ENCODE peak calls at places on chromosomes 6 and 20, in ten cellular contexts. P is pancreas, D is psoas muscle, Y is ovary, Z is H1, E is Karpas-422, T is A549, N is prostate gland, X is endodermal cell, F is PC-3. A is an unnamed sample. For H3K9me3, the result is how much of the 10 kb centered on the place peaks cover.

GRCh38 chr20:47284373-47284772 is 72.1 kb downstream of the ZMYND8 start:
- DNase-seq in T (no peak), E (no peak), X (no peak), D (no peak), Z (no peak), F (no peak), P (no peak), N (no peak), Y (no peak), A (no peak)

GRCh38 chr6:128487746-128488145 is 32.7 kb downstream of the PTPRK start:
- DNase-seq in T (no peak), Z (no peak), P (no peak), E (no peak), X (no peak), N (no peak), F (no peak), D (no peak), Y (no peak), A (no peak)

GRCh38 chr6:161009991-161010390 is 18.4 kb downstream of the MAP3K4 start:
- DNase-seq in N (no peak), Z (no peak), D (no peak), T (no peak), F (no peak), E (no peak), P (no peak), Y (no peak), X (no peak), A (no peak)

GRCh38 chr6:86832686-86833085 is 104.6 kb upstream of the HTR1E start:
- DNase-seq in X (no peak), Z (no peak), N (no peak), D (no peak), P (no peak), F (no peak), T (no peak), E (no peak), Y (no peak), A (no peak)

GRCh38 chr20:24402234-24402633 is 67.2 kb upstream of the SYNDIG1 start:
- DNase-seq in E (no peak), P (no peak), X (no peak), D (no peak), Z (no peak), F (no peak), T (no peak), Y (no peak), N (no peak), A (no peak)

GRCh38 chr6:144311361-144311760 is 26.2 kb downstream of the UTRN start:
- DNase-seq in D (no peak), Y (no peak), F (no peak), X (no peak), Z (no peak), N (no peak), T (no peak), E (peak), P (no peak), A (no peak)

GRCh38 chr6:121748376-121748775 is 312.9 kb downstream of the GJA1 start:
- DNase-seq in P (no peak), Y (no peak), T (no peak), N (no peak), E (no peak), D (no peak), X (no peak), F (peak), Z (no peak), A (no peak)

GRCh38 chr6:161954077-161954476 is 680.2 kb upstream of the AGPAT4 start:
- DNase-seq in F (no peak), E (no peak), X (no peak), T (no peak), D (no peak), Z (no peak), N (no peak), Y (no peak), P (no peak), A (no peak)

GRCh38 chr20:251352-251751 is 6.2 kb upstream of the DEFB132 start:
- DNase-seq in E (no peak), Y (no peak), D (no peak), F (no peak), T (no peak), X (no peak), Z (no peak), N (no peak), P (no peak), A (no peak)

GRCh38 chr6:158894192-158894591 is 75.0 kb upstream of the EZR start:
- DNase-seq in Z (no peak), Y (no peak), T (peak), N (no peak), X (peak), E (no peak), F (peak), P (no peak), D (no peak), A (no peak)

GRCh38 chr20:43843096-43843964 is 71.3 kb upstream of the TOX2 start:
- DNase-seq in F (peak), Y (no peak), E (no peak), D (no peak), P (no peak), T (no peak), N (no peak), Z (peak), X (no peak), A (no peak)

GRCh38 chr20:43846516-43846905 is 68.1 kb upstream of the TOX2 start:
- DNase-seq in Z (peak), T (no peak), E (no peak), Y (no peak), X (no peak), N (no peak), F (no peak), P (no peak), D (no peak), A (no peak)

GRCh38 chr20:43842126-43843020 is 72.3 kb upstream of the TOX2 start:
- DNase-seq in T (no peak), F (no peak), P (no peak), Z (peak), Y (no peak), E (no peak), X (no peak), N (no peak), D (no peak), A (no peak)

GRCh38 chr20:43844778-43845614 is 69.7 kb upstream of the TOX2 start:
- DNase-seq in N (no peak), F (peak), D (no peak), Z (peak), E (peak), T (no peak), P (no peak), X (no peak), Y (no peak), A (no peak)

GRCh38 chr20:43843965-43844660 is 70.5 kb upstream of the TOX2 start:
- DNase-seq in T (no peak), Y (no peak), E (no peak), D (no peak), X (no peak), Z (peak), F (no peak), N (no peak), P (no peak), A (no peak)
- H3K4me3 ChIP-seq in T (no peak), Y (no peak), E (no peak), D (no peak), X (no peak), Z (no peak), F (no peak), N (no peak), P (no peak), A (no peak)

DNA sequence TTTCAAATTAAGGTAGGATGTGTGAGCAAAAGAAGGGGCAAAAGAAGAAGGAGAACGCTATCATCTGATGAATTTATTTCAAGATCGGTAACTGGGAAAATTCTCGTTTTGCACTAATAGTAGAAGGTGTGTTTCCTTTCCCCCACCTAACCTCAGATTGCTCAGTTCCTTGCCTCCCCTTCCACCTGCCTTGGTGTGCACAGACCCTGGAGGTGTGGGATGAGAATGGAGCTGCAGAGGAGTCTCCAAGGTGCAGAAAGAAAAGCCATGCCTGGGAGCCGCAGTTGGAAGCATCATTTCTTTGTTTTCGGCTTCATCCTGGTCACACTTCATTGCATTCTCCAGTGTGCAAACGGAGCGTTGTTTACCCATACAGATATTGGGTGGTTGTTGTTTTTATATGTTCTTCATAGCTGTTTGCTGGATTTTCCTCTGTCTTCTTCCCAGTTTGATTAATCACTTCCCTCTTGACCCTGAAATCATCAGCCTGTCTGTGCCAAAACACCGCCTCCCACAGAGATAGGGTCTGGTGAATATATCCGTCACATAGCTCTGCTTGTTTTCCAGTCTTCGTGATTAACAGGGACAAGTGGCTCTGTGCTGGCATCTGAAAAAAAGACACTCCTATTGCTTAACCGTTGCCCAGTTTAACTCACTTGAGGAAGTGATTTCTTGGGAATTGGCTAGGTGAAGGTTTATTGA is 40.2 kb upstream of the NEDD9 start:
- DNase-seq in E (no peak), D (no peak), F (peak), T (peak), N (no peak), Z (no peak), Y (no peak), X (no peak), P (no peak), A (no peak)
- H3K27ac ChIP-seq in E (no peak), D (no peak), F (peak), T (peak), N (no peak), Z (no peak), Y (no peak), X (no peak), P (no peak), A (no peak)

DNA sequence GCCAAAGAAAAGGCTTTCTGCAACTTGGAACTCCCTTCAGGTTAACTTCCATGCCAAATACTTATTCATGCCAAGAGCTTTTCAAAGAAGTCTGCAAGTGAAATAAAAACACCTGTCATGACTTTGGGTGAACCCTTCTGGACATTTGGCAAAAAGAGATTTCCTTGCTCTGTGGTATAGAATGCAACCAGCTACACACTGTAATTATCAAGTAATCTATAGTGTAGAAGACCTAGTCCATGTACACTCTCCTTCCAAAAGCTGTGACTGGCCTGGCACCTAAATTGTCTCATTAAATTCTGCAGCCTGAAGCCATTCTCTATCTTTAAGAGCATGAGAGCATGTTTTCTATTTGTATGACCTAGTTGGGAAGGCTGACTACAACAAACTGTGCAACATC is 232.2 kb downstream of the COL12A1 start:
- DNase-seq in E (no peak), Y (no peak), T (no peak), P (no peak), D (no peak), X (no peak), N (no peak), F (no peak), Z (no peak), A (no peak)
- H3K9me3 ChIP-seq in E (under half), Y (under half), T (under half), P (under half), D (under half), X (under half), N (under half), F (under half), Z (under half), A (under half)

GRCh38 chr6:71476371-71476770 is 187.8 kb downstream of the OGFRL1 start:
- DNase-seq in P (no peak), F (no peak), Y (no peak), N (no peak), T (no peak), D (no peak), X (no peak), E (no peak), Z (no peak), A (no peak)

GRCh38 chr6:71480577-71480976 is 192.0 kb downstream of the OGFRL1 start:
- DNase-seq in T (no peak), F (no peak), E (no peak), Y (no peak), D (no peak), P (no peak), N (no peak), X (no peak), Z (no peak), A (no peak)

GRCh38 chr6:71478834-71479541 is 190.4 kb downstream of the OGFRL1 start:
- DNase-seq in Y (no peak), X (no peak), N (no peak), P (no peak), T (no peak), E (no peak), D (no peak), F (peak), Z (no peak), A (no peak)

GRCh38 chr6:71473908-71474307 is 185.3 kb downstream of the OGFRL1 start:
- DNase-seq in P (no peak), X (no peak), D (peak), E (no peak), F (peak), Y (no peak), T (no peak), N (no peak), Z (no peak), A (peak)

GRCh38 chr6:71476872-71477271 is 188.3 kb downstream of the OGFRL1 start:
- DNase-seq in Z (no peak), T (no peak), D (no peak), E (no peak), N (no peak), F (no peak), Y (no peak), X (no peak), P (no peak), A (no peak)
- H3K4me3 ChIP-seq in Z (no peak), T (no peak), D (no peak), E (no peak), N (no peak), F (no peak), Y (no peak), X (no peak), P (no peak), A (no peak)

DNA sequence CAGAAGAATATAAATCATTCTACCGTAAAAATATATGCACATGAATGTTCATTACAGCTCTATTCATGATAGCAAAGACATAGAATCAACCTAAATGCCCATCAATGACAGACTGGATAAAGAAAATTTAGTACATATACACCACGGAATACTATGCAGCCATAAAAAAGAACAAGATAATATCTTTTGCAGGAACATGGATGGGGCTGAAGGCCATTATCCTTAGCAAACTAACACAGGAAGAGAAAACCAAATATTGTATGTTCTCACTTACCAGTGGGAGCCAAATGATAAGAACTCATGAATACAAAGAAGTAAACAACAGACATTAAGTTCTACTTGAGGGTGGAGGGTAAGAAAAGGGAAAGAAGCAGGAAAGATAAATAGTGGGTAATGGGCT is 8.4 kb downstream of the KHDC1L start:
- DNase-seq in X (no peak), P (no peak), F (no peak), D (no peak), Z (no peak), T (no peak), E (no peak), Y (no peak), N (no peak), A (no peak)
- H3K27ac ChIP-seq in X (no peak), P (no peak), F (no peak), D (no peak), Z (no peak), T (no peak), E (no peak), Y (no peak), N (no peak), A (no peak)

A was measured in lower lobe of right lung.